ENCODE peak calls at places on chromosome 4, in six cellular contexts. One of them, this sample, is unnamed.

GRCh38 chr4:89242864-89243740 is 64.5 kb downstream of the GPRIN3 start:
- DNase-seq in neural crest cell: no peak
- DNase-seq in PC-3: no peak
- DNase-seq in amygdala: no peak
- DNase-seq in lung microvascular endothelial cell: no peak
- DNase-seq in stimulated activated CD8-positive, alpha-beta memory T cell treated with anti-CD3 and anti-CD28 coated beads, Interleukin-12 subunit alpha, Interleukin-12 subunit beta, amount 100 ng/mL, for 4 hours: no peak
- DNase-seq in this sample: peak

GRCh38 chr4:40933272-40934053 is 183.7 kb downstream of the NSUN7 start:
- DNase-seq in neural crest cell: no peak
- DNase-seq in PC-3: no peak
- DNase-seq in amygdala: peak
- DNase-seq in lung microvascular endothelial cell: peak
- DNase-seq in stimulated activated CD8-positive, alpha-beta memory T cell treated with anti-CD3 and anti-CD28 coated beads, Interleukin-12 subunit alpha, Interleukin-12 subunit beta, amount 100 ng/mL, for 4 hours: no peak
- DNase-seq in this sample: no peak

GRCh38 chr4:178202422-178202821 is 760.2 kb upstream of the AGA start:
- DNase-seq in neural crest cell: no peak
- DNase-seq in PC-3: no peak
- DNase-seq in amygdala: no peak
- DNase-seq in lung microvascular endothelial cell: no peak
- DNase-seq in stimulated activated CD8-positive, alpha-beta memory T cell treated with anti-CD3 and anti-CD28 coated beads, Interleukin-12 subunit alpha, Interleukin-12 subunit beta, amount 100 ng/mL, for 4 hours: no peak
- DNase-seq in this sample: no peak

GRCh38 chr4:107036602-107037151 is 564 bp upstream of the DKK2 start:
- DNase-seq in neural crest cell: no peak
- DNase-seq in PC-3: no peak
- DNase-seq in amygdala: no peak
- DNase-seq in lung microvascular endothelial cell: no peak
- DNase-seq in stimulated activated CD8-positive, alpha-beta memory T cell treated with anti-CD3 and anti-CD28 coated beads, Interleukin-12 subunit alpha, Interleukin-12 subunit beta, amount 100 ng/mL, for 4 hours: no peak
- DNase-seq in this sample: no peak

GRCh38 chr4:173270312-173271027 is 63.7 kb downstream of the HMGB2 start:
- DNase-seq in neural crest cell: no peak
- DNase-seq in PC-3: no peak
- DNase-seq in amygdala: peak
- DNase-seq in lung microvascular endothelial cell: peak
- DNase-seq in stimulated activated CD8-positive, alpha-beta memory T cell treated with anti-CD3 and anti-CD28 coated beads, Interleukin-12 subunit alpha, Interleukin-12 subunit beta, amount 100 ng/mL, for 4 hours: no peak
- DNase-seq in this sample: no peak

GRCh38 chr4:20506827-20507226 is 193.4 kb upstream of the PACRGL start:
- DNase-seq in neural crest cell: no peak
- DNase-seq in PC-3: peak
- DNase-seq in amygdala: no peak
- DNase-seq in lung microvascular endothelial cell: peak
- DNase-seq in stimulated activated CD8-positive, alpha-beta memory T cell treated with anti-CD3 and anti-CD28 coated beads, Interleukin-12 subunit alpha, Interleukin-12 subunit beta, amount 100 ng/mL, for 4 hours: no peak
- DNase-seq in this sample: no peak

GRCh38 chr4:143558823-143559756 is 45.6 kb downstream of the SMARCA5 start:
- DNase-seq in neural crest cell: no peak
- DNase-seq in PC-3: peak
- DNase-seq in amygdala: peak
- DNase-seq in lung microvascular endothelial cell: peak
- DNase-seq in stimulated activated CD8-positive, alpha-beta memory T cell treated with anti-CD3 and anti-CD28 coated beads, Interleukin-12 subunit alpha, Interleukin-12 subunit beta, amount 100 ng/mL, for 4 hours: peak
- DNase-seq in this sample: peak

GRCh38 chr4:186557486-186557885 is 2.1 kb upstream of the MTNR1A start:
- DNase-seq in neural crest cell: no peak
- DNase-seq in PC-3: peak
- DNase-seq in amygdala: no peak
- DNase-seq in lung microvascular endothelial cell: no peak
- DNase-seq in stimulated activated CD8-positive, alpha-beta memory T cell treated with anti-CD3 and anti-CD28 coated beads, Interleukin-12 subunit alpha, Interleukin-12 subunit beta, amount 100 ng/mL, for 4 hours: no peak
- DNase-seq in this sample: no peak

GRCh38 chr4:176875026-176875425 is 82.3 kb upstream of the VEGFC start:
- DNase-seq in neural crest cell: no peak
- DNase-seq in PC-3: no peak
- DNase-seq in amygdala: no peak
- DNase-seq in lung microvascular endothelial cell: no peak
- DNase-seq in stimulated activated CD8-positive, alpha-beta memory T cell treated with anti-CD3 and anti-CD28 coated beads, Interleukin-12 subunit alpha, Interleukin-12 subunit beta, amount 100 ng/mL, for 4 hours: no peak
- DNase-seq in this sample: no peak

GRCh38 chr4:7226993-7227392 is 34.7 kb downstream of the SORCS2 start:
- DNase-seq in neural crest cell: no peak
- DNase-seq in PC-3: no peak
- DNase-seq in amygdala: no peak
- DNase-seq in lung microvascular endothelial cell: no peak
- DNase-seq in stimulated activated CD8-positive, alpha-beta memory T cell treated with anti-CD3 and anti-CD28 coated beads, Interleukin-12 subunit alpha, Interleukin-12 subunit beta, amount 100 ng/mL, for 4 hours: no peak
- DNase-seq in this sample: peak

GRCh38 chr4:20253272-20253798 is 1.6 kb downstream of the SLIT2 start:
- DNase-seq in neural crest cell: no peak
- DNase-seq in PC-3: no peak
- DNase-seq in amygdala: no peak
- DNase-seq in lung microvascular endothelial cell: peak
- DNase-seq in stimulated activated CD8-positive, alpha-beta memory T cell treated with anti-CD3 and anti-CD28 coated beads, Interleukin-12 subunit alpha, Interleukin-12 subunit beta, amount 100 ng/mL, for 4 hours: no peak
- DNase-seq in this sample: no peak

GRCh38 chr4:169116270-169116901 is 106.3 kb upstream of the CBR4 start:
- DNase-seq in neural crest cell: no peak
- DNase-seq in PC-3: peak
- DNase-seq in amygdala: peak
- DNase-seq in lung microvascular endothelial cell: peak
- DNase-seq in stimulated activated CD8-positive, alpha-beta memory T cell treated with anti-CD3 and anti-CD28 coated beads, Interleukin-12 subunit alpha, Interleukin-12 subunit beta, amount 100 ng/mL, for 4 hours: no peak
- DNase-seq in this sample: no peak

GRCh38 chr4:146121757-146122156 is 53.8 kb upstream of the LSM6 start:
- DNase-seq in neural crest cell: no peak
- DNase-seq in PC-3: no peak
- DNase-seq in amygdala: no peak
- DNase-seq in lung microvascular endothelial cell: no peak
- DNase-seq in stimulated activated CD8-positive, alpha-beta memory T cell treated with anti-CD3 and anti-CD28 coated beads, Interleukin-12 subunit alpha, Interleukin-12 subunit beta, amount 100 ng/mL, for 4 hours: no peak
- DNase-seq in this sample: no peak

GRCh38 chr4:124640037-124640730 is 72.3 kb downstream of the ANKRD50 start:
- DNase-seq in neural crest cell: no peak
- DNase-seq in PC-3: peak
- DNase-seq in amygdala: no peak
- DNase-seq in lung microvascular endothelial cell: peak
- DNase-seq in stimulated activated CD8-positive, alpha-beta memory T cell treated with anti-CD3 and anti-CD28 coated beads, Interleukin-12 subunit alpha, Interleukin-12 subunit beta, amount 100 ng/mL, for 4 hours: no peak
- DNase-seq in this sample: no peak

This sample was measured in OCI-M1.